ENCODE peak calls at places on chromosomes 6 and 20, in seven cellular contexts. I, F, M, S, Z, P and J are unnamed samples.

GRCh38 chr20:12086359-12086758 is 168.7 kb downstream of the BTBD3 start:
- DNase-seq in I (no peak), F (no peak), M (peak), S (no peak), Z (no peak), P (no peak), J (no peak)

GRCh38 chr6:54058236-54058635 is 53.0 kb upstream of the MLIP start:
- DNase-seq in I (no peak), F (no peak), M (no peak), S (no peak), Z (no peak), P (no peak), J (no peak)

GRCh38 chr20:21047981-21048380 is 58.2 kb downstream of the LINC00237 start:
- DNase-seq in I (no peak), F (no peak), M (no peak), S (no peak), Z (no peak), P (peak), J (no peak)

GRCh38 chr6:107244082-107244741 is 128.9 kb upstream of the BEND3 start:
- DNase-seq in I (no peak), F (no peak), M (no peak), S (no peak), Z (no peak), P (no peak), J (no peak)

GRCh38 chr20:64063389-64064144 is 569 bp downstream of the TCEA2 start:
- DNase-seq in I (no peak), F (no peak), M (no peak), S (no peak), Z (no peak), P (no peak), J (no peak)

GRCh38 chr6:30841644-30842504 is 42.4 kb upstream of the DDR1 start:
- DNase-seq in I (no peak), F (no peak), M (no peak), S (no peak), Z (peak), P (no peak), J (no peak)

GRCh38 chr6:32152414-32153251 is 894 bp upstream of the PRRT1 start:
- DNase-seq in I (no peak), F (no peak), M (peak), S (no peak), Z (no peak), P (no peak), J (no peak)

GRCh38 chr20:1003920-1004697 is 2.0 kb upstream of the RSPO4 start:
- DNase-seq in I (no peak), F (no peak), M (no peak), S (no peak), Z (no peak), P (no peak), J (no peak)

GRCh38 chr6:94751641-94752329 is 825.5 kb upstream of the MANEA start:
- DNase-seq in I (no peak), F (no peak), M (no peak), S (no peak), Z (no peak), P (no peak), J (no peak)

GRCh38 chr6:28923318-28924102 is at the start of gene TRIM27:
- DNase-seq in I (peak), F (peak), M (peak), S (peak), Z (peak), P (peak), J (peak)

GRCh38 chr6:143061597-143062385 is 1.1 kb downstream of the AIG1 start:
- DNase-seq in I (no peak), F (no peak), M (no peak), S (no peak), Z (no peak), P (no peak), J (no peak)

GRCh38 chr6:10151144-10151915 is 263.5 kb downstream of the TFAP2A start:
- DNase-seq in I (no peak), F (no peak), M (peak), S (no peak), Z (no peak), P (no peak), J (no peak)

GRCh38 chr20:57040924-57041323 is 225.5 kb downstream of the BMP7 start:
- DNase-seq in I (no peak), F (no peak), M (peak), S (no peak), Z (peak), P (no peak), J (no peak)

GRCh38 chr6:12033770-12034169 is 21.7 kb downstream of the HIVEP1 start:
- DNase-seq in I (no peak), F (no peak), M (no peak), S (peak), Z (no peak), P (no peak), J (no peak)

GRCh38 chr6:84512396-84512795 is 252.0 kb downstream of the TBX18 start:
- DNase-seq in I (no peak), F (no peak), M (peak), S (no peak), Z (no peak), P (no peak), J (no peak)

GRCh38 chr6:125099211-125100017 is 54.2 kb upstream of the TPD52L1 start:
- DNase-seq in I (no peak), F (peak), M (peak), S (peak), Z (peak), P (no peak), J (no peak)

GRCh38 chr20:21607971-21608735 is 94.3 kb upstream of the NKX2-2 start:
- DNase-seq in I (no peak), F (no peak), M (no peak), S (peak), Z (no peak), P (peak), J (no peak)

GRCh38 chr20:23165964-23166363 is 79.8 kb upstream of the CD93 start:
- DNase-seq in I (no peak), F (no peak), M (no peak), S (no peak), Z (no peak), P (no peak), J (no peak)

GRCh38 chr6:130670142-130670541 is 157.1 kb upstream of the SMLR1 start:
- DNase-seq in I (no peak), F (no peak), M (no peak), S (no peak), Z (no peak), P (no peak), J (no peak)

GRCh38 chr6:89970609-89971337 is 76.5 kb downstream of the GJA10 start:
- DNase-seq in I (no peak), F (peak), M (peak), S (peak), Z (peak), P (no peak), J (no peak)
- TF ChIP-seq CTCF in I (peak), F (peak), M (peak), S (peak), Z (peak), P (peak), J (no peak)

GRCh38 chr6:134065706-134066105 is 13.3 kb upstream of the SLC2A12 start:
- DNase-seq in I (no peak), F (no peak), M (no peak), S (no peak), Z (no peak), P (no peak), J (no peak)
- TF ChIP-seq CTCF in I (peak), F (peak), M (peak), S (peak), Z (peak), P (no peak), J (no peak)

DNA sequence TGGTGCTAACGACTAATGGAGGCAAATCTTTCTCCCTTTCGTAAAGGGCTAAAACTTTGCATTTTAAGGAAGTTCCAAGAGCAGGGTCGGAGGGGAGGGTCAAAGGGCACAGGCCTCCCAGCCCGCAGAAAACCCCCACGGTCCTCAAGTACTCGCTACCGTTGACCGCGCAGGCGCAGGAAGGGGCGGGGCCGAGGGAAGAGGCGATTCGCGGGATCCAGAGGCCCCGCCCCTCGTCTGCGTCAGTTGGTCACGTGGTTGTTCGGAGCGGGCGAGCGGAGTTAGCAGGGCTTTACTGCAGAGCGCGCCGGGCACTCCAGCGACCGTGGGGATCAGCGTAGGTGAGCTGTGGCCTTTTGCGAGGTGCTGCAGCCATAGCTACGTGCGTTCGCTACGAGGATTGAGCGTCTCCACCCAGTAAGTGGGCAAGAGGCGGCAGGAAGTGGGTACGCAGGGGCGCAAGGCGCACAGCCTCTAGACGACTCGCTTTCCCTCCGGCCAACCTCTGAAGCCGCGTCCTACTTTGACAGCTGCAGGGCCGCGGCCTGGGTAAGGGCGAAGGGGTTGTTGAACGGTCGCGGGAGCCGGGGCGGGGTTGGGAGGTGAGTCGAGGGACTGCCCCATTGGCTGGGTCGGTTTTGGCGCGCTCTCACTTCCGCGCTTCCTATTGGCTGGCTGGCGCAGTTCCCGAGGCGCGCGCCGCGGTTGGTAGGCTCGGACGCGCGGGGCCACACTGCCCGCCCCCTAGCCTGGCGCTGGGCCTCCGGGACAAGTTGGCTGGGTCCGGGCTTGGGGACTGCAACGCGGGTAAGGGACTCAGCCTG is at the start of gene GMNN:
- DNase-seq in I (peak), F (peak), M (peak), S (peak), Z (peak), P (peak), J (peak)
- TF ChIP-seq CTCF in I (no peak), F (no peak), M (no peak), S (no peak), Z (peak), P (no peak), J (no peak)

GRCh38 chr6:139990865-139991264 is 616.4 kb upstream of the CITED2 start:
- DNase-seq in I (no peak), F (no peak), M (peak), S (no peak), Z (no peak), P (no peak), J (no peak)

GRCh38 chr6:140001005-140001404 is 626.6 kb upstream of the CITED2 start:
- DNase-seq in I (no peak), F (no peak), M (no peak), S (no peak), Z (no peak), P (no peak), J (no peak)

GRCh38 chr6:140001851-140002301 is 627.4 kb upstream of the CITED2 start:
- DNase-seq in I (no peak), F (no peak), M (no peak), S (no peak), Z (no peak), P (no peak), J (no peak)

GRCh38 chr6:139996253-139996834 is 621.9 kb upstream of the CITED2 start:
- DNase-seq in I (no peak), F (no peak), M (no peak), S (no peak), Z (peak), P (no peak), J (no peak)
- TF ChIP-seq CTCF in I (no peak), F (peak), M (peak), S (no peak), Z (peak), P (no peak), J (no peak)

GRCh38 chr20:34068001-34068400 is 44.0 kb downstream of the EIF2S2 start:
- DNase-seq in I (no peak), F (no peak), M (no peak), S (no peak), Z (no peak), P (no peak), J (no peak)

GRCh38 chr20:34072778-34073177 is 39.3 kb downstream of the EIF2S2 start:
- DNase-seq in I (no peak), F (no peak), M (no peak), S (no peak), Z (no peak), P (no peak), J (no peak)

GRCh38 chr20:34069341-34070078 is 42.5 kb downstream of the EIF2S2 start:
- DNase-seq in I (peak), F (no peak), M (peak), S (peak), Z (peak), P (peak), J (no peak)

GRCh38 chr20:34072076-34072475 is 40.0 kb downstream of the EIF2S2 start:
- DNase-seq in I (no peak), F (no peak), M (no peak), S (no peak), Z (no peak), P (no peak), J (no peak)

DNA sequence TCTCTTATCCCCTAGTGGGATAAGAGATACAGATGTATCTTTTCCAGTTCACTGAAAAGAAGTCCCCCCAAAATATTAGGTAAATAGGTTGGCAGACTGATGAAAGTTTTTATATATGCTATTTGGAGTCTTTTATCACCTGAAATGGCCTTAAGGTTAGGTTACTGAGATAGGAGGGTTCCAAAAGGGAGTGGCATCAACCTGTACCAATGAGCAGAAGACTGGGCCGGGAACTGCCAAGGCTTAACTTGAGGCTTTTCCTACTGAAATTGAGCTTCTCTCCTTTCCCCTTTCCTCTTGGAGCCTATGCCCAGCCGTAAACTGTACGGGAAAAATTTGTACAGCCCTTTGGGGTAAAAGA is 42.0 kb downstream of the EIF2S2 start:
- DNase-seq in I (no peak), F (no peak), M (no peak), S (no peak), Z (no peak), P (no peak), J (no peak)
- TF ChIP-seq CTCF in I (no peak), F (no peak), M (no peak), S (peak), Z (no peak), P (no peak), J (peak)

DNA sequence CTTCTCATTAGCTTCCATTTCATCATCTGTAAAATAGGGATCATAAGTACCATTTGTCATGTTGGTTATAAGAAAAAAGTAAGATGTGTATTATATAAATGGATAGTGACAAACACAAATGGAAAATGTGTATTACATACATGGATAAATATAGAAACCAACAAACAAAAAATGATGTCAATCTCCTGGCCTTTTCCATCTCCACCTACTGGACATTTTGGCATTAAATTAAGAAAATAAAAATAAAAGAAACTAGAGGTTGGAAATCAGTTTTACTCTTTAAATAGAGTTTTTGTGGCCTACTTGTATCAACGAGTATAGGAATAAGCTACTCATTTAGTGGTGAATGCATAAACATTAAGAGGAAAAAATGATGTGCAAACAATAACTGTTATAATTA is 67.5 kb upstream of the THEMIS start:
- DNase-seq in I (no peak), F (no peak), M (no peak), S (no peak), Z (no peak), P (no peak), J (no peak)
- TF ChIP-seq CTCF in I (no peak), F (no peak), M (no peak), S (peak), Z (no peak), P (no peak), J (no peak)

DNA sequence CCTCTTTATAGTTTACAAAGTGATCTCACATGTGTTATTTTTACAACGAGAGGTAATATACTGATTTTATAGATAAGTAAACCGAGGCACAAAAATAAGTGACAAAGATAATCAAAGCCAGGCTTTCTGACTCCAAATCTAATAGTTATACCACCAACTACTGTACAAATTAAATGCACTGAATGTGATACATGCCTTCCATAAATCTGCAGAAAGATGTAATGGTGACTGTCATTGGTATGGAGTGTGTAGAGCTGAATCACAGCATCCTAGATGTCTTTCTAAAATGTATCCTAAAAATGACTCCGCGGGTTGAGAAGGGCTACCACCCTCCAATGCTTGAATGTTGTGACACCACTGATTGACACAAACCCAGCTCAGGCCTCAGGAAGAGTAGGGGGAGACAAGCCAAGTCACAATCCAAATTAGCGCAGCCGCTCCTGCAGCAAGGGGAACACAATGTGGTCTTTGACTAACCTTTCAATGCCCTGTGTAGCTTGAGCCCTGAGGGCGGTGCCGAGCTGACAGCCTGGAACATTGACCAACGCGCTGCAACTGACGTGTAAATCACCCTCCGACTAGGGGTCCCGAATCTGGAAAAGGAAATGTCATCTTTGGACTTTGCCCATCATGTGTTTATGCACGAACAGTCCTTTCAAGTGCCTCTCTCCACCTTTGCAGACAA is 136.8 kb downstream of the OLIG3 start:
- DNase-seq in I (no peak), F (no peak), M (no peak), S (no peak), Z (no peak), P (no peak), J (no peak)
- TF ChIP-seq CTCF in I (no peak), F (no peak), M (no peak), S (no peak), Z (no peak), P (no peak), J (no peak)

DNA sequence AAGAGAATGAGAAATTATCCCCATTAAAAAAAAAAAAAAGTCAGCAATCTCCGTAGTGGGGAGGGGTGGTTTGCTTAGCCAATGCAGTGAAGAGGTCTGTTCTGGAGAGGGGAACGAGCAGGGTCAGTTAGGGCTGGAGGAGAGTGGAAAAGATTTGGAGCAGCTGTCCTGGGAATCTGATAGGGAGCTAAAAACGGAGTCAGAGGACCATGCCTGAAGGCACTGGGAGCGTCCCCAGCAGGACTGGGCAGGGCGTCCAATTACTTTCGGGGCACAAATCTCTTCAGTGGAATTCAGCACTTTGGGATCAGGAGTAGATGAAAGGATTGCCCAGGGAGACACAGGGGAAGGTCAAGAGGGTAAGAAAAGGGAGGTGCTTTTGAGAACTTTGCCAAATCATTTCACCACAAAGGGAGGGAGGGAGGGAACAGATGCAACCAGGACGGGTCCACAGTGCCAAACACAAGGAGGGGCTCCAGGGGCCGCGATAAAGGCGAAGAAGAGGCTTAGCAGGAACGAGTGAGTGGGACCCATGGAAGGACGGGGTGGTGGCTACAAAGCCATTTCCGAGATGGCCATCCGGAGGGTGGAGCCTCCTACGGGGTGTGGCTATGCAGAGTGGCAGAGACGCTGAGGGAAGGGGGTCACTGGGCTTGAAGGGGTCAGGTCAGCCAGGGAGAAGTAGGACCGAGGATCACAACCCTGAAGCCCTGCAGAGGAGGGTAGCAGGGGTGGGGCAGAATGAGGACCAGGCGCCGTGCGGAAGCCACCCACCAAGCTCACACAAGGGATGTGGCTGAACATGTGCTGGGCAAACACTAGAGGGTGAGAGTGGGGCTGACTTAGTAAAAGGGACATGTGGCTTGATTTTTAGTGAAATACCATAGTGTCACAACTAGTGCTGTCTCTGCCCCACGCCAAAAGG is 180.1 kb upstream of the RREB1 start:
- DNase-seq in I (no peak), F (no peak), M (no peak), S (peak), Z (no peak), P (no peak), J (no peak)
- TF ChIP-seq CTCF in I (no peak), F (no peak), M (no peak), S (no peak), Z (no peak), P (no peak), J (no peak)